ENCODE peak calls at places on chromosomes 12 and 14, in four cellular contexts. A, H, P and U are unnamed samples.

GRCh38 chr12:118714051-118714460 is 267.3 kb upstream of the SRRM4 start:
- DNase-seq in P (no peak), H (no peak), A (no peak), U (no peak)

GRCh38 chr12:69880566-69880965 is 55.5 kb downstream of the MYRFL start:
- DNase-seq in A (no peak), H (no peak), P (peak), U (no peak)

GRCh38 chr14:47276931-47277330 is 398.5 kb downstream of the MDGA2 start:
- DNase-seq in A (no peak), P (no peak), H (no peak), U (no peak)

GRCh38 chr12:105480162-105480561 is 149.7 kb downstream of the C12orf75 start:
- DNase-seq in P (no peak), H (no peak), A (no peak), U (no peak)

GRCh38 chr12:71183018-71183417 is 25.2 kb upstream of the TSPAN8 start:
- DNase-seq in P (peak), H (no peak), A (no peak), U (no peak)

GRCh38 chr14:105883066-105884005 is 357.0 kb downstream of the TMEM121 start:
- DNase-seq in H (no peak), A (peak), P (no peak), U (no peak)

GRCh38 chr12:62581288-62582064 is 114.8 kb downstream of the MON2 start:
- DNase-seq in P (peak), A (no peak), H (no peak), U (peak)

GRCh38 chr12:54286042-54286931 is 5.8 kb downstream of the HNRNPA1 start:
- DNase-seq in A (no peak), P (no peak), H (no peak), U (no peak)

GRCh38 chr12:132572106-132572505 is 38.3 kb downstream of the LRCOL1 start:
- DNase-seq in P (no peak), H (no peak), A (no peak), U (no peak)

GRCh38 chr12:82174936-82175335 is 183.3 kb downstream of the CCDC59 start:
- DNase-seq in A (no peak), P (no peak), H (no peak), U (no peak)

GRCh38 chr12:65603428-65604351 is 220.6 kb upstream of the HMGA2 start:
- DNase-seq in H (no peak), P (peak), A (no peak), U (no peak)

GRCh38 chr14:99568567-99569560 is 35.1 kb downstream of the CCDC85C start:
- DNase-seq in A (no peak), P (no peak), H (no peak), U (no peak)

GRCh38 chr12:54300732-54301427 is at the start of gene NFE2:
- DNase-seq in H (no peak), P (peak), A (peak), U (no peak)

GRCh38 chr12:71447691-71448660 is 8.4 kb downstream of the LGR5 start:
- DNase-seq in P (no peak), A (no peak), H (no peak), U (no peak)

GRCh38 chr12:54030442-54030801 is 2.2 kb downstream of the HOXC6 start:
- DNase-seq in P (no peak), A (no peak), H (no peak), U (no peak)

GRCh38 chr12:59570134-59570533 is 25.7 kb upstream of the SLC16A7 start:
- DNase-seq in P (peak), H (no peak), A (no peak), U (no peak)

GRCh38 chr12:41424651-41425050 is 236.5 kb downstream of the PDZRN4 start:
- DNase-seq in A (no peak), P (no peak), H (no peak), U (no peak)

GRCh38 chr12:60235261-60235660 is 639.4 kb downstream of the SLC16A7 start:
- DNase-seq in P (no peak), H (no peak), A (no peak), U (no peak)

GRCh38 chr12:96084624-96085023 is 49.2 kb upstream of the LTA4H start:
- DNase-seq in A (no peak), P (no peak), H (no peak), U (no peak)

GRCh38 chr14:92108345-92109254 is 2.2 kb upstream of the ATXN3 start:
- DNase-seq in A (no peak), P (no peak), H (no peak), U (no peak)

GRCh38 chr12:9910716-9911421 is 21.3 kb downstream of the CLEC2A start:
- DNase-seq in H (no peak), P (peak), A (no peak), U (no peak)

GRCh38 chr12:67982165-67982563 is 7.1 kb upstream of the IFNG-AS1 start:
- DNase-seq in A (no peak), H (no peak), P (peak), U (no peak)

GRCh38 chr12:28446031-28446430 is 255.8 kb downstream of the CCDC91 start:
- DNase-seq in A (no peak), P (no peak), H (no peak), U (no peak)